ENCODE peak calls at places on chromosomes 7 and 10, in seven cellular contexts. B is foreskin fibroblast, D is breast epithelium, K is left lung, H is bronchial epithelial cell, X is neural crest cell, V is GM23338. M is an unnamed sample.

GRCh38 chr7:142750321-142750938 is 1.2 kb downstream of the PRSS1 start:
- DNase-seq in B (no peak), D (no peak), K (no peak), H (no peak), X (no peak), V (no peak), M (no peak)

GRCh38 chr10:18984531-18984930 is 64.1 kb upstream of the MALRD1 start:
- DNase-seq in B (no peak), D (no peak), K (no peak), H (no peak), X (no peak), V (no peak), M (no peak)

GRCh38 chr10:90905925-90906324 is 15.0 kb downstream of the ANKRD1 start:
- DNase-seq in B (no peak), D (no peak), K (no peak), H (no peak), X (no peak), V (no peak), M (no peak)

GRCh38 chr7:139116999-139117398 is 7.5 kb upstream of the ZC3HAV1 start:
- DNase-seq in B (no peak), D (no peak), K (no peak), H (no peak), X (no peak), V (no peak), M (no peak)

GRCh38 chr7:24368161-24368560 is 84.2 kb downstream of the NPY start:
- DNase-seq in B (no peak), D (no peak), K (no peak), H (no peak), X (no peak), V (no peak), M (no peak)

GRCh38 chr7:65840446-65840845 is 32.4 kb upstream of the VKORC1L1 start:
- DNase-seq in B (no peak), D (no peak), K (no peak), H (no peak), X (peak), V (no peak), M (no peak)

GRCh38 chr7:2086229-2086628 is 146.5 kb downstream of the MAD1L1 start:
- DNase-seq in B (no peak), D (no peak), K (no peak), H (no peak), X (no peak), V (no peak), M (no peak)

GRCh38 chr7:1446611-1447032 is 12.6 kb downstream of the MICALL2 start:
- DNase-seq in B (no peak), D (no peak), K (no peak), H (no peak), X (no peak), V (no peak), M (no peak)

GRCh38 chr10:117455346-117455745 is 80.1 kb upstream of the PDZD8 start:
- DNase-seq in B (peak), D (no peak), K (no peak), H (no peak), X (no peak), V (no peak), M (no peak)

GRCh38 chr10:95660283-95660682 is 3.8 kb upstream of the ALDH18A1 start:
- DNase-seq in B (peak), D (no peak), K (no peak), H (peak), X (no peak), V (no peak), M (no peak)

GRCh38 chr10:77070892-77071595 is 566.6 kb downstream of the KCNMA1 start:
- DNase-seq in B (no peak), D (no peak), K (no peak), H (no peak), X (no peak), V (no peak), M (no peak)

GRCh38 chr10:74871595-74872382 is 45.4 kb downstream of the KAT6B start:
- DNase-seq in B (no peak), D (no peak), K (no peak), H (peak), X (no peak), V (no peak), M (no peak)

GRCh38 chr10:488081-488932 is 201.2 kb downstream of the DIP2C start:
- DNase-seq in B (no peak), D (no peak), K (no peak), H (no peak), X (no peak), V (no peak), M (no peak)

GRCh38 chr10:66362522-66362921 is 563.3 kb upstream of the LRRTM3 start:
- DNase-seq in B (no peak), D (no peak), K (no peak), H (no peak), X (no peak), V (no peak), M (no peak)

GRCh38 chr10:76880931-76881330 is 756.7 kb downstream of the KCNMA1 start:
- DNase-seq in B (no peak), D (no peak), K (no peak), H (no peak), X (no peak), V (no peak), M (no peak)

GRCh38 chr10:84429926-84430520 is 101.6 kb downstream of the CCSER2 start:
- DNase-seq in B (no peak), D (peak), K (no peak), H (peak), X (peak), V (peak), M (peak)

GRCh38 chr7:158574308-158575036 is 13.2 kb downstream of the PTPRN2 start:
- DNase-seq in B (no peak), D (no peak), K (no peak), H (no peak), X (no peak), V (no peak), M (no peak)

GRCh38 chr7:51977913-51978312 is 661.3 kb upstream of the COBL start:
- DNase-seq in B (no peak), D (no peak), K (no peak), H (no peak), X (no peak), V (no peak), M (no peak)

GRCh38 chr7:28771901-28772622 is 186.1 kb downstream of the TRIL start:
- DNase-seq in B (no peak), D (no peak), K (no peak), H (no peak), X (no peak), V (no peak), M (no peak)

GRCh38 chr10:11299125-11299524 is 281.5 kb downstream of the CELF2 start:
- DNase-seq in B (no peak), D (no peak), K (no peak), H (no peak), X (peak), V (no peak), M (no peak)

GRCh38 chr10:119333146-119333792 is 125.9 kb downstream of the GRK5 start:
- DNase-seq in B (peak), D (no peak), K (no peak), H (peak), X (no peak), V (no peak), M (no peak)

GRCh38 chr7:102916426-102916825 is 3.6 kb downstream of the LRRC17 start:
- DNase-seq in B (peak), D (no peak), K (no peak), H (peak), X (no peak), V (no peak), M (no peak)

GRCh38 chr7:92451645-92452044 is 4.4 kb downstream of the GATAD1 start:
- DNase-seq in B (no peak), D (no peak), K (no peak), H (no peak), X (no peak), V (no peak), M (no peak)

GRCh38 chr7:100087055-100087750 is 1.6 kb upstream of the COPS6 start:
- DNase-seq in B (peak), D (no peak), K (no peak), H (peak), X (no peak), V (no peak), M (no peak)
- TF ChIP-seq CTCF in B (no peak), D (no peak), K (no peak), H (no peak), X (no peak), V (no peak), M (no peak)

GRCh38 chr7:145169908-145170307 is 334.1 kb upstream of the TPK1 start:
- DNase-seq in B (no peak), D (no peak), K (no peak), H (no peak), X (no peak), V (peak), M (no peak)
- TF ChIP-seq CTCF in B (no peak), D (no peak), K (peak), H (no peak), X (peak), V (no peak), M (no peak)

DNA sequence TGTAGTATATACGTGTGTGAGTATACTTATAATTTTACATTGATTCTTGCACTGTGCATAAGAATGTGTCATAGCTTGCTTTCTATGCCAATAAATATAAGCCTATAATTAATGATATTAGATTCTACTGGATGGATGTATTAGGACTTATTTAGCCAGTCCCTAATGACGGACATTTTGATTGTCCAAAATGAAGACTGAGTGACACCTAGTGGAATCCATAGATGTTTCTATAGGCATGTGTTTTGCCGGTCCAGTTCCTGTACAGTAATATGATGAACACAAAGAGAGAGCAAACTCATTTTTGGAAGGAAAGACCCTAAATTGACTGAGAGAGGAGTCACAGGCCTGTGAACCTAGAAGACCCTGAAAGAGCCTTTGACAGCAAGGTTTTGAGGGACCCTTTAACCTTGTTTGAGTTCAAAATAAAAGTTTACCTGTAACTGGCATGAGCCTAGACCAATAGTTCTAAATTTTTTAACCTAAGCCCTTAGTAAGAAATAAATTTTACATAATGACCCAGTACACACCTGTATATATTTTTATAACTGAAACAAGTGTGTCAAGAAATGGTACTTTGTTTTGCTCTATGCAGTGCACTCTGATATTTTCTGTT is 42.4 kb upstream of the AGBL3 start:
- DNase-seq in B (no peak), D (no peak), K (no peak), H (peak), X (no peak), V (no peak), M (no peak)
- TF ChIP-seq CTCF in B (no peak), D (no peak), K (peak), H (peak), X (peak), V (peak), M (no peak)

GRCh38 chr7:151093748-151094147 is 7.5 kb downstream of the AGAP3 start:
- DNase-seq in B (no peak), D (no peak), K (peak), H (no peak), X (no peak), V (no peak), M (no peak)

GRCh38 chr7:151091003-151091402 is 4.7 kb downstream of the AGAP3 start:
- DNase-seq in B (no peak), D (no peak), K (no peak), H (no peak), X (no peak), V (no peak), M (no peak)

GRCh38 chr7:151089893-151090730 is 3.8 kb downstream of the AGAP3 start:
- DNase-seq in B (no peak), D (no peak), K (peak), H (no peak), X (no peak), V (no peak), M (no peak)

GRCh38 chr7:151091988-151092387 is 5.7 kb downstream of the AGAP3 start:
- DNase-seq in B (no peak), D (no peak), K (no peak), H (no peak), X (no peak), V (no peak), M (no peak)

GRCh38 chr7:151091431-151091830 is 5.2 kb downstream of the AGAP3 start:
- DNase-seq in B (no peak), D (no peak), K (no peak), H (no peak), X (no peak), V (peak), M (no peak)
- TF ChIP-seq CTCF in B (peak), D (no peak), K (peak), H (peak), X (peak), V (peak), M (no peak)

GRCh38 chr7:88111842-88112385 is 107.9 kb downstream of the SRI start:
- DNase-seq in B (no peak), D (no peak), K (no peak), H (no peak), X (no peak), V (no peak), M (no peak)

GRCh38 chr7:88109612-88110011 is 110.2 kb downstream of the SRI start:
- DNase-seq in B (no peak), D (no peak), K (no peak), H (no peak), X (no peak), V (no peak), M (no peak)

GRCh38 chr7:88115258-88116195 is 104.3 kb downstream of the SRI start:
- DNase-seq in B (no peak), D (no peak), K (no peak), H (no peak), X (no peak), V (no peak), M (no peak)

GRCh38 chr7:88106430-88106829 is 113.4 kb downstream of the SRI start:
- DNase-seq in B (no peak), D (no peak), K (no peak), H (no peak), X (no peak), V (no peak), M (no peak)

DNA sequence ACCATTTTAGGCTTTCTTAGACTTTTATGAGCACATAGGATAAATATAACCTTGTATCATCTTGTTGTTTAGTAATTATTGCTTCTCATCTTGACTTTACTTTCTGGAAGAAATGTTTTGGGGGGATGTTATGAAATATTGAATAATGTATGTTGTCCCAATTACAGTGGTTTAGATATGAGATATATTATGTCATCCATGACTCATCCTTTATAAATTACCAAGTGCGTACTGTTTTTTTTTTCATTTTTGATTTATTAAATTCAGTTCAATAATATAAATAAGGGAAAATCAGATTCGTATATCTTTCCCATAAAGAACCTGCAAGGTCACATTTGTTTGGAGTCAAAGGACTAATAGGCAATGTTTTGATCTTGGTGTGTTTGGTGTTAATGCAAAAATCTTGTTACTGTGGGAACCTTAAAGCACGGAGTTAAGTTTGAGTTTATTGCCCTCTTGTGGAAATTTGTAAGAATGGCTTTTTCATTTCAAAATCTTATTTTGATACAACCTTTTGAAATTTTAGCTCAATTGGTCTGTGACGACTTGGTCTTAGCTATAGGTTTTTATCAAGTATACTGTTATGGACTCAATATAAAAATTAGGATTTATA is 108.6 kb downstream of the SRI start:
- DNase-seq in B (peak), D (no peak), K (no peak), H (peak), X (no peak), V (peak), M (no peak)
- TF ChIP-seq CTCF in B (peak), D (peak), K (peak), H (peak), X (peak), V (peak), M (peak)